ENCODE peak calls at places on chromosomes 7 and 10, in four cellular contexts. X is cardiac muscle cell, A is HL-60, O is pancreas. M is an unnamed sample.

GRCh38 chr7:4702961-4703512 is 20.9 kb downstream of the FOXK1 start:
- DNase-seq in X (no peak), A (no peak), O (no peak), M (no peak)

GRCh38 chr7:18357691-18358090 is 137.9 kb upstream of the HDAC9 start:
- DNase-seq in O (no peak), A (no peak), X (no peak), M (no peak)

GRCh38 chr7:106613861-106614560 is 46.9 kb downstream of the CCDC71L start:
- DNase-seq in A (no peak), X (no peak), O (no peak), M (no peak)

GRCh38 chr7:142439739-142440138 is 181.9 kb upstream of the PRSS58 start:
- DNase-seq in A (no peak), O (no peak), X (no peak), M (no peak)

GRCh38 chr7:68041559-68041958 is 1044.9 kb downstream of the TYW1 start:
- DNase-seq in O (no peak), X (no peak), A (no peak), M (no peak)

GRCh38 chr7:130231792-130232191 is 24.1 kb downstream of the SSMEM1 start:
- DNase-seq in O (no peak), A (no peak), X (no peak), M (no peak)

GRCh38 chr7:98852826-98853225 is 17.0 kb downstream of the TMEM130 start:
- DNase-seq in A (no peak), X (no peak), O (no peak), M (no peak)

GRCh38 chr10:70985824-70986336 is 97.5 kb upstream of the PCBD1 start:
- DNase-seq in A (no peak), O (no peak), X (no peak), M (no peak)

GRCh38 chr10:22321831-22322662 is 1.1 kb downstream of the BMI1 start:
- DNase-seq in O (peak; percentile 29), A (no peak), X (peak; percentile 50), M (no peak)

GRCh38 chr10:4131407-4132215 is 346.6 kb upstream of the KLF6 start:
- DNase-seq in X (no peak), O (no peak), A (peak; percentile 28), M (no peak)

GRCh38 chr10:63068246-63068645 is 64.9 kb upstream of the NRBF2 start:
- DNase-seq in O (no peak), X (no peak), A (peak; percentile 46), M (no peak)

GRCh38 chr10:74681917-74682627 is 144.3 kb upstream of the KAT6B start:
- DNase-seq in X (no peak), O (no peak), A (no peak), M (no peak)

GRCh38 chr7:98802088-98802780 is 67.6 kb downstream of the TMEM130 start:
- DNase-seq in X (no peak), A (peak; percentile 99), O (peak; percentile 6), M (no peak)

GRCh38 chr10:43226851-43227845 is 39.7 kb downstream of the RASGEF1A start:
- DNase-seq in A (no peak), O (no peak), X (no peak), M (no peak)

GRCh38 chr7:19060870-19061269 is 56.6 kb downstream of the TWIST1 start:
- DNase-seq in X (no peak), O (no peak), A (no peak), M (no peak)

GRCh38 chr7:135769403-135769802 is 20.8 kb upstream of the FAM180A start:
- DNase-seq in A (no peak), X (no peak), O (no peak), M (peak; percentile 22)

GRCh38 chr10:76382381-76382851 is 951.0 kb downstream of the LRMDA start:
- DNase-seq in A (no peak), O (no peak), X (no peak), M (no peak)

GRCh38 chr10:31148955-31149354 is 117.3 kb upstream of the ZNF438 start:
- DNase-seq in O (no peak), A (no peak), X (no peak), M (no peak)

GRCh38 chr7:134448359-134449229 is 10.3 kb downstream of the AKR1B1 start:
- DNase-seq in A (no peak), O (no peak), X (no peak), M (no peak)

GRCh38 chr10:99329891-99330674 is 927 bp downstream of the CNNM1 start:
- DNase-seq in X (peak; percentile 69), O (peak; percentile 36), A (no peak), M (no peak)

GRCh38 chr10:22415072-22415471 is 69.8 kb downstream of the SPAG6 start:
- DNase-seq in A (no peak), O (no peak), X (no peak), M (no peak)

GRCh38 chr7:104848386-104848990 is 165.5 kb upstream of the KMT2E start:
- DNase-seq in O (peak; percentile 7), X (peak; percentile 72), A (peak; percentile 11), M (peak; percentile 8)

GRCh38 chr7:12584940-12585339 is 14.4 kb downstream of the SCIN start:
- DNase-seq in X (no peak), O (no peak), A (no peak), M (no peak)

GRCh38 chr10:30862486-30862885 is 169.2 kb downstream of the ZNF438 start:
- DNase-seq in X (no peak), O (no peak), A (peak; percentile 97), M (no peak)

GRCh38 chr7:157826566-157826965 is 489.8 kb downstream of the DNAJB6 start:
- DNase-seq in A (no peak), X (no peak), O (no peak), M (no peak)

GRCh38 chr10:103936022-103936421 is 18.0 kb upstream of the STN1 start:
- DNase-seq in O (no peak), X (no peak), A (no peak), M (peak; percentile 42)

GRCh38 chr10:48364659-48365405 is 58.4 kb downstream of the MAPK8 start:
- DNase-seq in O (no peak), A (no peak), X (no peak), M (no peak)

GRCh38 chr10:132516771-132517725 is 20.5 kb upstream of the INPP5A start:
- DNase-seq in O (peak; percentile 86), X (peak; percentile 97), A (no peak), M (peak; percentile 56)

GRCh38 chr10:44033008-44033407 is 351.9 kb downstream of the CXCL12 start:
- DNase-seq in A (no peak), X (no peak), O (no peak), M (no peak)

GRCh38 chr10:119655566-119656001 is 4.4 kb downstream of the BAG3 start:
- DNase-seq in A (no peak), X (no peak), O (no peak), M (no peak)

GRCh38 chr10:3786295-3786981 is 1.4 kb upstream of the KLF6 start:
- DNase-seq in O (peak; percentile 58), A (no peak), X (peak; percentile 45), M (peak; percentile 34)

GRCh38 chr10:124695259-124695658 is 48.9 kb downstream of the FAM53B start:
- DNase-seq in O (no peak), X (no peak), A (no peak), M (no peak)
- H3K27ac ChIP-seq in O (no peak overlapping the region), X (peak overlapping the region; percentile 88), A (no peak overlapping the region), M (peak overlapping the region; percentile 93)

GRCh38 chr10:24950439-24950838 is 2.0 kb downstream of the PRTFDC1 start:
- DNase-seq in X (no peak), A (no peak), O (no peak), M (no peak)

GRCh38 chr10:24951201-24952145 is 933 bp downstream of the PRTFDC1 start:
- DNase-seq in X (peak; percentile 38), A (no peak), O (peak; percentile 4), M (peak; percentile 63)

GRCh38 chr10:24952146-24952700 is at the start of gene PRTFDC1:
- DNase-seq in A (no peak), X (no peak), O (peak; percentile 23), M (peak; percentile 61)

GRCh38 chr10:24952701-24953349 is 419 bp upstream of the PRTFDC1 start:
- DNase-seq in X (peak; percentile 68), O (peak; percentile 24), A (no peak), M (peak; percentile 64)

GRCh38 chr10:24953350-24954074 is 1.1 kb upstream of the PRTFDC1 start:
- DNase-seq in X (no peak), O (no peak), A (no peak), M (no peak)
- H3K27ac ChIP-seq in X (no peak overlapping the region), O (no peak overlapping the region), A (no peak overlapping the region), M (peak overlapping the region; percentile 98)

GRCh38 chr10:77498829-77499228 is 138.8 kb downstream of the KCNMA1 start:
- DNase-seq in A (no peak), X (no peak), O (no peak), M (no peak)

GRCh38 chr10:77497748-77498147 is 139.9 kb downstream of the KCNMA1 start:
- DNase-seq in X (no peak), A (no peak), O (no peak), M (no peak)

GRCh38 chr10:77496941-77497420 is 140.6 kb downstream of the KCNMA1 start:
- DNase-seq in A (no peak), O (no peak), X (no peak), M (no peak)

GRCh38 chr10:77500754-77501151 is 136.9 kb downstream of the KCNMA1 start:
- DNase-seq in A (no peak), O (no peak), X (no peak), M (no peak)

DNA sequence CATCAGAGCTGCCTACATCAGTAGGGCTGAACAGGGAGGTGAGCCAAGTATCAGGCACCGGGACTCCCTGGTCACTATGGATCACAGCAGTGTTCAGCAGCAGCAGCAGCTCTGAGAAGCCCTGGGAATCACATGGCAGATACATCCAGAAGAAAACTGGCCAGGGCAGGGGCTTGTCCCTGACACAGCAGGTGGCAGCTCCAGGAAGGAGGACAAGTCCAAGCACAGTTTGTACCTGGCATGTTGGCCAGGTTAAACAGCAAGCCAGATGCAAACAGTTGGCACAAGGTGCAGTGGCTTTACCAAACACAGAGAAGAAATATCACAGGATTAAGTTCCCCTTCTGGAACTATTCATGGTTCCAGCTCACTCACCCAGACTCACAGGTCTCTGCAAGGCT is 139.4 kb downstream of the KCNMA1 start:
- DNase-seq in O (peak; percentile 87), A (no peak), X (no peak), M (no peak)
- H3K27ac ChIP-seq in O (peak overlapping the region; percentile 36), A (no peak overlapping the region), X (no peak overlapping the region), M (no peak overlapping the region)

GRCh38 chr10:79022565-79023488 is 45.9 kb upstream of the ZMIZ1 start:
- DNase-seq in A (no peak), O (no peak), X (peak; percentile 29), M (no peak)
- H3K27ac ChIP-seq in A (no peak overlapping the region), O (no peak overlapping the region), X (peak overlapping the region; percentile 87), M (no peak overlapping the region)

DNA sequence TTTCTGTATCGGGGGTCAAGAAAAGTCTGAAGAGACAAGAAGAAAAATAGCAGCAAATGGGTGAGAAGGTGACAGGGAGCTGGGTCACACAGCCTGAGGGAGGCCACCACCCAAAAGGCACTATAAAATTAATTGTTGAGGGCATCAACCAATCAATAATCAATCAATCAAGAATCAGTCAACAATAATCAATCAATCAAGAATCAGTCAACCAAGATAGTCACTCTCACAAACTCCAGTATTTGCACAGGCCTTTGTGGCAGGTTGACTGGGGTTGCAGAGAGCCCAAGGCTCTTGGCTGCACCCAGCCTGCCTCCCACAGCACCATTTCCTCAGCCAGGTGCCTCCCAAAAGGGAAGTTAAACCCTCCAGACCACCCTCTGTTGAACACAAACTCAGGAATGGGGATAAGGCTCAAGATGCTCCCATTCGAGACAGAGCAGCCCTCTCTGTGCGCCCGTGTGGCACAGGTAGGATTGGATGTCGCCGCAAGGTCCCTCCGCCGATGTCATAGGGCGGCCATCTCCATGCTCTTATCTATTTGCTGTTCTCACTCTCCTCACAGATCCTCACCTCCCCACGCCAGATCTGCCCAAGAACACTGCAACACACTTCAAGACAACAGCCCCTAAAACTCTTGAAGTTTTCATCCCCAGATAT is 64.0 kb downstream of the TNS3 start:
- DNase-seq in O (no peak), X (no peak), A (no peak), M (no peak)
- H3K27ac ChIP-seq in O (no peak overlapping the region), X (no peak overlapping the region), A (no peak overlapping the region), M (no peak overlapping the region)

M was measured in substantia nigra.